ENCODE peak calls at places on chromosomes 7 and 10, in five cellular contexts. One of them, this sample, is unnamed.

GRCh38 chr7:129644634-129645230 is 33.2 kb downstream of the NRF1 start:
- DNase-seq in PC-9: no peak
- DNase-seq in right atrium auricular region: no peak
- DNase-seq in PC-3: peak; percentile 67
- DNase-seq in neural progenitor cell: peak; percentile 15
- DNase-seq in this sample: peak; percentile 14

GRCh38 chr10:28250782-28251181 is 52.1 kb downstream of the MPP7 start:
- DNase-seq in PC-9: no peak
- DNase-seq in right atrium auricular region: no peak
- DNase-seq in PC-3: peak; percentile 61
- DNase-seq in neural progenitor cell: no peak
- DNase-seq in this sample: peak; percentile 34

GRCh38 chr10:84217746-84218145 is 7.6 kb downstream of the LRIT2 start:
- DNase-seq in PC-9: no peak
- DNase-seq in right atrium auricular region: no peak
- DNase-seq in PC-3: no peak
- DNase-seq in neural progenitor cell: no peak
- DNase-seq in this sample: no peak

GRCh38 chr10:33116293-33116697 is 158.3 kb upstream of the ITGB1 start:
- DNase-seq in PC-9: no peak
- DNase-seq in right atrium auricular region: no peak
- DNase-seq in PC-3: peak; percentile 70
- DNase-seq in neural progenitor cell: peak; percentile 79
- DNase-seq in this sample: no peak

GRCh38 chr7:70637726-70638125 is 494.2 kb upstream of the GALNT17 start:
- DNase-seq in PC-9: no peak
- DNase-seq in right atrium auricular region: no peak
- DNase-seq in PC-3: no peak
- DNase-seq in neural progenitor cell: no peak
- DNase-seq in this sample: no peak

GRCh38 chr7:79877874-79878465 is 256.7 kb upstream of the GNAI1 start:
- DNase-seq in PC-9: no peak
- DNase-seq in right atrium auricular region: no peak
- DNase-seq in PC-3: no peak
- DNase-seq in neural progenitor cell: no peak
- DNase-seq in this sample: no peak

GRCh38 chr7:84900215-84900614 is 286.6 kb downstream of the SEMA3D start:
- DNase-seq in PC-9: no peak
- DNase-seq in right atrium auricular region: no peak
- DNase-seq in PC-3: no peak
- DNase-seq in neural progenitor cell: no peak
- DNase-seq in this sample: no peak

GRCh38 chr10:50224330-50224952 is 26.9 kb downstream of the ASAH2 start:
- DNase-seq in PC-9: peak; percentile 36
- DNase-seq in right atrium auricular region: no peak
- DNase-seq in PC-3: peak; percentile 99
- DNase-seq in neural progenitor cell: peak; percentile 71
- DNase-seq in this sample: peak; percentile 75

GRCh38 chr10:101140084-101140949 is 9.2 kb downstream of the TLX1 start:
- DNase-seq in PC-9: no peak
- DNase-seq in right atrium auricular region: no peak
- DNase-seq in PC-3: no peak
- DNase-seq in neural progenitor cell: no peak
- DNase-seq in this sample: no peak

GRCh38 chr10:29585488-29585976 is 49.2 kb downstream of the SVIL start:
- DNase-seq in PC-9: no peak
- DNase-seq in right atrium auricular region: no peak
- DNase-seq in PC-3: peak; percentile 44
- DNase-seq in neural progenitor cell: peak; percentile 85
- DNase-seq in this sample: no peak

GRCh38 chr10:104488046-104488832 is 134.6 kb downstream of the CFAP58 start:
- DNase-seq in PC-9: no peak
- DNase-seq in right atrium auricular region: no peak
- DNase-seq in PC-3: no peak
- DNase-seq in neural progenitor cell: peak; percentile 85
- DNase-seq in this sample: no peak

GRCh38 chr7:50674896-50675835 is 107.5 kb downstream of the GRB10 start:
- DNase-seq in PC-9: no peak
- DNase-seq in right atrium auricular region: no peak
- DNase-seq in PC-3: no peak
- DNase-seq in neural progenitor cell: no peak
- DNase-seq in this sample: no peak

GRCh38 chr7:50677279-50677996 is 105.3 kb downstream of the GRB10 start:
- DNase-seq in PC-9: no peak
- DNase-seq in right atrium auricular region: no peak
- DNase-seq in PC-3: no peak
- DNase-seq in neural progenitor cell: no peak
- DNase-seq in this sample: no peak

GRCh38 chr7:50674299-50674698 is 108.4 kb downstream of the GRB10 start:
- DNase-seq in PC-9: no peak
- DNase-seq in right atrium auricular region: no peak
- DNase-seq in PC-3: no peak
- DNase-seq in neural progenitor cell: no peak
- DNase-seq in this sample: no peak

GRCh38 chr7:50676754-50677153 is 105.9 kb downstream of the GRB10 start:
- DNase-seq in PC-9: no peak
- DNase-seq in right atrium auricular region: no peak
- DNase-seq in PC-3: no peak
- DNase-seq in neural progenitor cell: no peak
- DNase-seq in this sample: no peak

GRCh38 chr7:50676079-50676478 is 106.6 kb downstream of the GRB10 start:
- DNase-seq in PC-9: no peak
- DNase-seq in right atrium auricular region: no peak
- DNase-seq in PC-3: no peak
- DNase-seq in neural progenitor cell: no peak
- DNase-seq in this sample: no peak
- H3K27ac ChIP-seq in PC-9: no peak overlapping the region
- H3K27ac ChIP-seq in right atrium auricular region: peak overlapping the region; percentile 54
- H3K27ac ChIP-seq in PC-3: no peak overlapping the region
- H3K27ac ChIP-seq in neural progenitor cell: no peak overlapping the region
- H3K27ac ChIP-seq in this sample: no peak overlapping the region

GRCh38 chr10:125699562-125700143 is 16.7 kb upstream of the TEX36 start:
- DNase-seq in PC-9: no peak
- DNase-seq in right atrium auricular region: no peak
- DNase-seq in PC-3: no peak
- DNase-seq in neural progenitor cell: no peak
- DNase-seq in this sample: no peak

GRCh38 chr10:125694874-125695273 is 11.9 kb upstream of the TEX36 start:
- DNase-seq in PC-9: peak; percentile 40
- DNase-seq in right atrium auricular region: no peak
- DNase-seq in PC-3: peak; percentile 88
- DNase-seq in neural progenitor cell: no peak
- DNase-seq in this sample: peak; percentile 26

GRCh38 chr10:125698599-125698998 is 15.6 kb upstream of the TEX36 start:
- DNase-seq in PC-9: no peak
- DNase-seq in right atrium auricular region: no peak
- DNase-seq in PC-3: no peak
- DNase-seq in neural progenitor cell: no peak
- DNase-seq in this sample: no peak

DNA sequence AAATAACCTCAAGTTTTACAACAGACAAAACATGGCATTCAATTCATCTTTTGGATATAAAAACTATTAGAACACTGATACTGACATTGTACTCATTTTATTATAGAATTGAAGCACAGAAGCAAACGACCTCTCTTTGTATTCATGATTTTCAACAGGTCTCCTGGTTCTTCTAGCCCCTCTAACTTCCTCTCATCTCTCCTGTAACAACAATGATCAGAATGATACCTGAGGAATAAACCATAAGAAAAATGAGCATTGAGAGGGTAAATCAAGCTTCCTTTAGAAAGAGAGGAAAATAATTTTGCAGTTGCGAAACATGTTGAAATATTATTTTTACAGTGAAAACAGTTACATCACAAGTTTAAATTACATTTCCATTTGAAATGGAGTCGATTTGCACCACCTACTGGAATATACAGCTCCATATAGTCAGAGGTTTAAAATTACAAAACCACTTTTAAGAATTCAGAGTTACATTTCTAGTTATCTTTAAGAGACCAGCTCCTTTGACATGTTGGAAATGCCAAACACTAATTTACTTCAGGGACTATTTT is 17.5 kb upstream of the TEX36 start:
- DNase-seq in PC-9: no peak
- DNase-seq in right atrium auricular region: no peak
- DNase-seq in PC-3: peak; percentile 37
- DNase-seq in neural progenitor cell: no peak
- DNase-seq in this sample: no peak
- TF ChIP-seq CTCF in PC-9: peak; percentile 53
- TF ChIP-seq CTCF in right atrium auricular region: no peak
- TF ChIP-seq CTCF in PC-3: peak; percentile 54
- TF ChIP-seq CTCF in neural progenitor cell: peak; percentile 10
- TF ChIP-seq CTCF in this sample: no peak

DNA sequence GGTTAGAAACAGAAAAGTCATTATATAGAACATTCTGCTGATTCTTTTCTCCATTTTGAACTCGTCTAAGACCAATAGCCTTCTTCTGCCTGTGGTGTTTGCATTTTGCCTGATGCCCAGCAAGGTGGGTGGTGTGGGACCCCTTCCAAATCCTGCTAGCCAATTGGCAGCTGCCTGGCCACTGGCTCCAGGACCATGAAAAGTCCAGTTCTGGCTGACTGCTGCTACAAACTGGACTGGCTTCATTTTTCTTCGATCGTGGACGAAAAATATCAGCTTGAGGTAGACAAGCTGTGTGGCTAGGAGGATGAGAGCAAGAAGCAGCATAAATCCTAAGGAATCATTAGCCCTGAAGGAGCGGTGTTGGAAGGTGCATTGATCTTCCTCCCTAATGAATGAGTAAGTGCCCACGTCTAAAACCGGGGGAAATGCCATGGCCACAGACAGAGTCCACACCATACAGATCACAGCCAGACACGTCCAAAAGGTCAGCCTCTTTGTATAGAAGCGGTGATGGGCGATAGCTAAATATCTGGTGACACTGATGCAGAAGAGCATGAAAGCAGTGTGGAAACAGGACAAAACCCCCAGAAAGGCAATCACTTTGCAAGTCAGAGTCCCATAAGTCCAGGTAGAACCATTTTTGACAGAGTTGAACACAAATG is 2.7 kb downstream of the GPR85 start:
- DNase-seq in PC-9: no peak
- DNase-seq in right atrium auricular region: no peak
- DNase-seq in PC-3: no peak
- DNase-seq in neural progenitor cell: no peak
- DNase-seq in this sample: no peak
- H3K27ac ChIP-seq in PC-9: no peak overlapping the region
- H3K27ac ChIP-seq in right atrium auricular region: no peak overlapping the region
- H3K27ac ChIP-seq in PC-3: no peak overlapping the region
- H3K27ac ChIP-seq in neural progenitor cell: peak overlapping the region; percentile 51
- H3K27ac ChIP-seq in this sample: no peak overlapping the region

GRCh38 chr10:95096143-95096542 is 26.8 kb upstream of the CYP2C8 start:
- DNase-seq in PC-9: no peak
- DNase-seq in right atrium auricular region: no peak
- DNase-seq in PC-3: no peak
- DNase-seq in neural progenitor cell: no peak
- DNase-seq in this sample: no peak
- TF ChIP-seq CTCF in PC-9: no peak
- TF ChIP-seq CTCF in right atrium auricular region: no peak
- TF ChIP-seq CTCF in PC-3: no peak
- TF ChIP-seq CTCF in neural progenitor cell: no peak
- TF ChIP-seq CTCF in this sample: no peak

GRCh38 chr10:31390804-31391203 is 71.8 kb downstream of the ZEB1 start:
- DNase-seq in PC-9: no peak
- DNase-seq in right atrium auricular region: no peak
- DNase-seq in PC-3: peak; percentile 88
- DNase-seq in neural progenitor cell: no peak
- DNase-seq in this sample: peak; percentile 1
- H3K27ac ChIP-seq in PC-9: no peak overlapping the region
- H3K27ac ChIP-seq in right atrium auricular region: no peak overlapping the region
- H3K27ac ChIP-seq in PC-3: peak overlapping the region; percentile 52
- H3K27ac ChIP-seq in neural progenitor cell: no peak overlapping the region
- H3K27ac ChIP-seq in this sample: no peak overlapping the region

DNA sequence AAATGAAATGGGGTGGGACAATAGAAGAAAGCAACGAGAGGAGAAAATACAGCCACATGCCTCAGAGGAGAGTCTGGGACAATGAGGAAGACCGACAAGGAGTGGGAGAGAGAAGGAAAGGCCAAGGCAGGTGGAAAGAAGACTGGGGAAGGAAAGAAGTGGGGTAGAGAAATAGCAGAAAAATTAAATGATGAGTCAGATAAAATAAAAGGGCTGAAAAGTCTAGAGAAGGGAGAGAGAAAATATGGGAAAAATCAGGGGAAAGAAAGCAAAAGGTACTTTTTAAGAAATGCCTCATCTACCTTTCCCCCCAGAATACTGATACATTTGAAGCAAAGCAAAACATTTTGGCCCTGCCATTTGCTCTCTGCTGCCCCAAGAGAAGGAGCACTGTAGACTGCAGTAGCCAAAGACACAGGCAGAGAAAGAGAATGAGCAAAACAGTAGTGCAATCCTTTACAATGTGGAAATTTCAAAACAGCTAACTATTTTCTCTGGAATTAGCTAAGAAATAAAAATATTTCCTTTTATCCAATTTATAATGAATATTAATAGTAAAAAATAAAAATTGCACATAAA is 14.5 kb downstream of the GBX1 start:
- DNase-seq in PC-9: no peak
- DNase-seq in right atrium auricular region: no peak
- DNase-seq in PC-3: no peak
- DNase-seq in neural progenitor cell: no peak
- DNase-seq in this sample: no peak
- TF ChIP-seq CTCF in PC-9: no peak
- TF ChIP-seq CTCF in right atrium auricular region: no peak
- TF ChIP-seq CTCF in PC-3: peak; percentile 21
- TF ChIP-seq CTCF in neural progenitor cell: peak; percentile 30
- TF ChIP-seq CTCF in this sample: no peak

GRCh38 chr7:131889572-131890150 is 333.2 kb upstream of the PODXL start:
- DNase-seq in PC-9: no peak
- DNase-seq in right atrium auricular region: no peak
- DNase-seq in PC-3: no peak
- DNase-seq in neural progenitor cell: no peak
- DNase-seq in this sample: no peak
- H3K27ac ChIP-seq in PC-9: no peak overlapping the region
- H3K27ac ChIP-seq in right atrium auricular region: no peak overlapping the region
- H3K27ac ChIP-seq in PC-3: no peak overlapping the region
- H3K27ac ChIP-seq in neural progenitor cell: no peak overlapping the region
- H3K27ac ChIP-seq in this sample: no peak overlapping the region

GRCh38 chr10:70619271-70620019 is 16.9 kb upstream of the PRF1 start:
- DNase-seq in PC-9: no peak
- DNase-seq in right atrium auricular region: no peak
- DNase-seq in PC-3: peak; percentile 80
- DNase-seq in neural progenitor cell: no peak
- DNase-seq in this sample: peak; percentile 36
- TF ChIP-seq CTCF in PC-9: peak; percentile 69
- TF ChIP-seq CTCF in right atrium auricular region: no peak
- TF ChIP-seq CTCF in PC-3: peak; percentile 90
- TF ChIP-seq CTCF in neural progenitor cell: peak; percentile 50
- TF ChIP-seq CTCF in this sample: no peak